ENCODE peak calls at places on chromosomes 16 and 17, in five cellular contexts. J is GM04503, D is GM13977, Q is nephron progenitor cell, F is ELF-1. T is an unnamed sample.

GRCh38 chr17:17719966-17720543 is 38.8 kb downstream of the RAI1 start:
- DNase-seq in D (no peak), Q (no peak), F (no peak), J (no peak), T (no peak)

GRCh38 chr17:76492989-76493501 is 8.2 kb downstream of the RHBDF2 start:
- DNase-seq in F (no peak), J (peak), Q (no peak), D (peak), T (peak)

GRCh38 chr17:44137891-44138709 is 3.6 kb upstream of the HROB start:
- DNase-seq in Q (peak), F (peak), D (peak), J (peak), T (peak)

GRCh38 chr17:80295146-80295545 is 34.5 kb downstream of the RNF213 start:
- DNase-seq in D (no peak), J (no peak), Q (no peak), F (no peak), T (no peak)

GRCh38 chr16:1639282-1639681 is 27.1 kb downstream of the CRAMP1 start:
- DNase-seq in F (no peak), Q (no peak), D (no peak), J (no peak), T (peak)

GRCh38 chr16:65681406-65681805 is 559.5 kb upstream of the CDH11 start:
- DNase-seq in F (no peak), J (no peak), D (no peak), Q (no peak), T (peak)

GRCh38 chr16:75433732-75434413 is 570 bp upstream of the CFDP1 start:
- DNase-seq in D (peak), Q (no peak), J (peak), F (peak), T (peak)

GRCh38 chr16:86189934-86190333 is 291.0 kb downstream of the IRF8 start:
- DNase-seq in F (no peak), Q (no peak), J (no peak), D (no peak), T (no peak)

GRCh38 chr17:2695243-2695960 is 16.2 kb downstream of the CLUH start:
- DNase-seq in F (no peak), Q (no peak), D (peak), J (no peak), T (no peak)

GRCh38 chr16:1688807-1689560 is 10.9 kb downstream of the JPT2 start:
- DNase-seq in J (no peak), Q (no peak), D (no peak), F (no peak), T (peak)

GRCh38 chr16:58011652-58012051 is 10.4 kb downstream of the USB1 start:
- DNase-seq in F (peak), Q (no peak), D (no peak), J (peak), T (peak)

GRCh38 chr16:78669994-78670393 is 570.5 kb downstream of the WWOX start:
- DNase-seq in Q (no peak), J (peak), D (no peak), F (no peak), T (peak)

GRCh38 chr16:15032547-15033308 is 23.1 kb downstream of the NTAN1 start:
- DNase-seq in J (no peak), D (no peak), Q (no peak), F (no peak), T (no peak)

GRCh38 chr17:81999975-82000802 is 22.5 kb downstream of the CENPX start:
- DNase-seq in Q (no peak), F (peak), D (no peak), J (no peak), T (no peak)

GRCh38 chr16:69935278-69935711 is 15.8 kb upstream of the CLEC18A start:
- DNase-seq in F (no peak), J (no peak), D (no peak), Q (no peak), T (no peak)

GRCh38 chr17:76578376-76578775 is 7.3 kb downstream of the ST6GALNAC2 start:
- DNase-seq in F (no peak), J (no peak), Q (no peak), D (no peak), T (no peak)

GRCh38 chr16:70391881-70392481 is 45.3 kb downstream of the DDX19A start:
- DNase-seq in J (peak), Q (no peak), D (no peak), F (no peak), T (no peak)